ENCODE peak calls at places on chromosomes 7 and 10, in eight cellular contexts. One of them, this sample, is unnamed.

GRCh38 chr7:150968698-150969482 is 9.2 kb downstream of the KCNH2 start:
- DNase-seq in HT1080: no peak
- DNase-seq in omental fat pad: no peak
- DNase-seq in mucosa of descending colon: no peak
- DNase-seq in astrocyte of the spinal cord: no peak
- DNase-seq in T-helper 9 cell: no peak
- DNase-seq in endothelial cell: no peak
- DNase-seq in HFFc6: no peak
- DNase-seq in this sample: no peak

GRCh38 chr7:23377134-23377533 is 78.0 kb downstream of the MALSU1 start:
- DNase-seq in HT1080: peak; percentile 78
- DNase-seq in omental fat pad: no peak
- DNase-seq in mucosa of descending colon: no peak
- DNase-seq in astrocyte of the spinal cord: no peak
- DNase-seq in T-helper 9 cell: no peak
- DNase-seq in endothelial cell: no peak
- DNase-seq in HFFc6: no peak
- DNase-seq in this sample: no peak

GRCh38 chr10:65314253-65314652 is 1611.6 kb upstream of the LRRTM3 start:
- DNase-seq in HT1080: no peak
- DNase-seq in omental fat pad: no peak
- DNase-seq in mucosa of descending colon: peak; percentile 9
- DNase-seq in astrocyte of the spinal cord: no peak
- DNase-seq in T-helper 9 cell: no peak
- DNase-seq in endothelial cell: no peak
- DNase-seq in HFFc6: no peak
- DNase-seq in this sample: no peak

GRCh38 chr10:14839305-14839695 is 1.2 kb downstream of the HSPA14 start:
- DNase-seq in HT1080: peak; percentile 20
- DNase-seq in omental fat pad: no peak
- DNase-seq in mucosa of descending colon: peak; percentile 30
- DNase-seq in astrocyte of the spinal cord: no peak
- DNase-seq in T-helper 9 cell: no peak
- DNase-seq in endothelial cell: no peak
- DNase-seq in HFFc6: no peak
- DNase-seq in this sample: no peak

GRCh38 chr10:4663162-4663992 is 162.6 kb upstream of the AKR1E2 start:
- DNase-seq in HT1080: peak; percentile 98
- DNase-seq in omental fat pad: peak; percentile 41
- DNase-seq in mucosa of descending colon: peak; percentile 82
- DNase-seq in astrocyte of the spinal cord: peak; percentile 99
- DNase-seq in T-helper 9 cell: no peak
- DNase-seq in endothelial cell: no peak
- DNase-seq in HFFc6: peak; percentile 98
- DNase-seq in this sample: peak; percentile 31

GRCh38 chr7:105990726-105991465 is 27.8 kb downstream of the CDHR3 start:
- DNase-seq in HT1080: no peak
- DNase-seq in omental fat pad: no peak
- DNase-seq in mucosa of descending colon: no peak
- DNase-seq in astrocyte of the spinal cord: no peak
- DNase-seq in T-helper 9 cell: no peak
- DNase-seq in endothelial cell: peak; percentile 17
- DNase-seq in HFFc6: no peak
- DNase-seq in this sample: no peak

GRCh38 chr7:131115340-131115739 is 212.3 kb upstream of the MKLN1 start:
- DNase-seq in HT1080: no peak
- DNase-seq in omental fat pad: no peak
- DNase-seq in mucosa of descending colon: no peak
- DNase-seq in astrocyte of the spinal cord: no peak
- DNase-seq in T-helper 9 cell: no peak
- DNase-seq in endothelial cell: no peak
- DNase-seq in HFFc6: no peak
- DNase-seq in this sample: no peak

GRCh38 chr10:70101668-70102067 is 31.0 kb downstream of the AIFM2 start:
- DNase-seq in HT1080: no peak
- DNase-seq in omental fat pad: no peak
- DNase-seq in mucosa of descending colon: no peak
- DNase-seq in astrocyte of the spinal cord: no peak
- DNase-seq in T-helper 9 cell: no peak
- DNase-seq in endothelial cell: no peak
- DNase-seq in HFFc6: no peak
- DNase-seq in this sample: no peak

GRCh38 chr10:22481106-22481505 is 135.8 kb downstream of the SPAG6 start:
- DNase-seq in HT1080: no peak
- DNase-seq in omental fat pad: no peak
- DNase-seq in mucosa of descending colon: no peak
- DNase-seq in astrocyte of the spinal cord: no peak
- DNase-seq in T-helper 9 cell: no peak
- DNase-seq in endothelial cell: no peak
- DNase-seq in HFFc6: no peak
- DNase-seq in this sample: no peak

GRCh38 chr10:109650228-109650627 is 273.1 kb downstream of the XPNPEP1 start:
- DNase-seq in HT1080: no peak
- DNase-seq in omental fat pad: no peak
- DNase-seq in mucosa of descending colon: peak; percentile 29
- DNase-seq in astrocyte of the spinal cord: no peak
- DNase-seq in T-helper 9 cell: no peak
- DNase-seq in endothelial cell: no peak
- DNase-seq in HFFc6: no peak
- DNase-seq in this sample: no peak

GRCh38 chr10:92494522-92494921 is 79.4 kb downstream of the IDE start:
- DNase-seq in HT1080: no peak
- DNase-seq in omental fat pad: no peak
- DNase-seq in mucosa of descending colon: no peak
- DNase-seq in astrocyte of the spinal cord: no peak
- DNase-seq in T-helper 9 cell: no peak
- DNase-seq in endothelial cell: no peak
- DNase-seq in HFFc6: no peak
- DNase-seq in this sample: no peak

GRCh38 chr7:156560696-156561210 is 79.8 kb upstream of the RNF32 start:
- DNase-seq in HT1080: no peak
- DNase-seq in omental fat pad: no peak
- DNase-seq in mucosa of descending colon: no peak
- DNase-seq in astrocyte of the spinal cord: no peak
- DNase-seq in T-helper 9 cell: no peak
- DNase-seq in endothelial cell: peak; percentile 25
- DNase-seq in HFFc6: no peak
- DNase-seq in this sample: no peak

GRCh38 chr10:2836921-2837662 is 230.3 kb upstream of the PFKP start:
- DNase-seq in HT1080: no peak
- DNase-seq in omental fat pad: no peak
- DNase-seq in mucosa of descending colon: no peak
- DNase-seq in astrocyte of the spinal cord: no peak
- DNase-seq in T-helper 9 cell: no peak
- DNase-seq in endothelial cell: no peak
- DNase-seq in HFFc6: no peak
- DNase-seq in this sample: no peak

GRCh38 chr10:75015440-75015839 is 96.0 kb upstream of the SAMD8 start:
- DNase-seq in HT1080: no peak
- DNase-seq in omental fat pad: no peak
- DNase-seq in mucosa of descending colon: no peak
- DNase-seq in astrocyte of the spinal cord: no peak
- DNase-seq in T-helper 9 cell: no peak
- DNase-seq in endothelial cell: no peak
- DNase-seq in HFFc6: no peak
- DNase-seq in this sample: no peak

GRCh38 chr10:84563868-84564267 is 235.5 kb downstream of the CCSER2 start:
- DNase-seq in HT1080: no peak
- DNase-seq in omental fat pad: no peak
- DNase-seq in mucosa of descending colon: no peak
- DNase-seq in astrocyte of the spinal cord: no peak
- DNase-seq in T-helper 9 cell: no peak
- DNase-seq in endothelial cell: no peak
- DNase-seq in HFFc6: no peak
- DNase-seq in this sample: no peak

GRCh38 chr10:60521974-60522405 is 132.3 kb upstream of the ANK3 start:
- DNase-seq in HT1080: peak; percentile 54
- DNase-seq in omental fat pad: no peak
- DNase-seq in mucosa of descending colon: no peak
- DNase-seq in astrocyte of the spinal cord: peak; percentile 89
- DNase-seq in T-helper 9 cell: no peak
- DNase-seq in endothelial cell: peak; percentile 15
- DNase-seq in HFFc6: peak; percentile 35
- DNase-seq in this sample: no peak

GRCh38 chr10:109593686-109594085 is 329.6 kb downstream of the XPNPEP1 start:
- DNase-seq in HT1080: peak; percentile 16
- DNase-seq in omental fat pad: no peak
- DNase-seq in mucosa of descending colon: no peak
- DNase-seq in astrocyte of the spinal cord: no peak
- DNase-seq in T-helper 9 cell: no peak
- DNase-seq in endothelial cell: no peak
- DNase-seq in HFFc6: peak; percentile 36
- DNase-seq in this sample: no peak

GRCh38 chr10:10911471-10911921 is 106.2 kb upstream of the CELF2 start:
- DNase-seq in HT1080: peak; percentile 65
- DNase-seq in omental fat pad: peak; percentile 55
- DNase-seq in mucosa of descending colon: peak; percentile 31
- DNase-seq in astrocyte of the spinal cord: peak; percentile 89
- DNase-seq in T-helper 9 cell: no peak
- DNase-seq in endothelial cell: no peak
- DNase-seq in HFFc6: peak; percentile 78
- DNase-seq in this sample: no peak

GRCh38 chr10:77418211-77418640 is 219.4 kb downstream of the KCNMA1 start:
- DNase-seq in HT1080: no peak
- DNase-seq in omental fat pad: no peak
- DNase-seq in mucosa of descending colon: no peak
- DNase-seq in astrocyte of the spinal cord: no peak
- DNase-seq in T-helper 9 cell: no peak
- DNase-seq in endothelial cell: no peak
- DNase-seq in HFFc6: no peak
- DNase-seq in this sample: no peak

GRCh38 chr10:62079885-62080559 is 178.5 kb downstream of the ARID5B start:
- DNase-seq in HT1080: no peak
- DNase-seq in omental fat pad: no peak
- DNase-seq in mucosa of descending colon: no peak
- DNase-seq in astrocyte of the spinal cord: no peak
- DNase-seq in T-helper 9 cell: no peak
- DNase-seq in endothelial cell: no peak
- DNase-seq in HFFc6: no peak
- DNase-seq in this sample: no peak

GRCh38 chr10:89029785-89030437 is 39.3 kb downstream of the FAS start:
- DNase-seq in HT1080: peak; percentile 65
- DNase-seq in omental fat pad: peak; percentile 65
- DNase-seq in mucosa of descending colon: peak; percentile 78
- DNase-seq in astrocyte of the spinal cord: peak; percentile 81
- DNase-seq in T-helper 9 cell: peak; percentile 51
- DNase-seq in endothelial cell: peak; percentile 63
- DNase-seq in HFFc6: peak; percentile 71
- DNase-seq in this sample: peak; percentile 18

GRCh38 chr10:46537309-46537708 is 19.1 kb downstream of the GPRIN2 start:
- DNase-seq in HT1080: no peak
- DNase-seq in omental fat pad: no peak
- DNase-seq in mucosa of descending colon: no peak
- DNase-seq in astrocyte of the spinal cord: no peak
- DNase-seq in T-helper 9 cell: no peak
- DNase-seq in endothelial cell: no peak
- DNase-seq in HFFc6: no peak
- DNase-seq in this sample: no peak

GRCh38 chr10:35058134-35058533 is 32.0 kb downstream of the CUL2 start:
- DNase-seq in HT1080: peak; percentile 94
- DNase-seq in omental fat pad: no peak
- DNase-seq in mucosa of descending colon: no peak
- DNase-seq in astrocyte of the spinal cord: peak; percentile 93
- DNase-seq in T-helper 9 cell: no peak
- DNase-seq in endothelial cell: no peak
- DNase-seq in HFFc6: peak; percentile 83
- DNase-seq in this sample: no peak

GRCh38 chr7:85025312-85025756 is 161.5 kb downstream of the SEMA3D start:
- DNase-seq in HT1080: no peak
- DNase-seq in omental fat pad: no peak
- DNase-seq in mucosa of descending colon: peak; percentile 81
- DNase-seq in astrocyte of the spinal cord: peak; percentile 33
- DNase-seq in T-helper 9 cell: no peak
- DNase-seq in endothelial cell: no peak
- DNase-seq in HFFc6: no peak
- DNase-seq in this sample: no peak

GRCh38 chr7:18117482-18117881 is 89.8 kb upstream of the PRPS1L1 start:
- DNase-seq in HT1080: peak; percentile 38
- DNase-seq in omental fat pad: no peak
- DNase-seq in mucosa of descending colon: no peak
- DNase-seq in astrocyte of the spinal cord: peak; percentile 69
- DNase-seq in T-helper 9 cell: no peak
- DNase-seq in endothelial cell: no peak
- DNase-seq in HFFc6: peak; percentile 30
- DNase-seq in this sample: no peak

GRCh38 chr7:101631224-101631714 is 2.2 kb upstream of the MYL10 start:
- DNase-seq in HT1080: peak; percentile 48
- DNase-seq in omental fat pad: no peak
- DNase-seq in mucosa of descending colon: no peak
- DNase-seq in astrocyte of the spinal cord: peak; percentile 17
- DNase-seq in T-helper 9 cell: no peak
- DNase-seq in endothelial cell: no peak
- DNase-seq in HFFc6: no peak
- DNase-seq in this sample: no peak

This sample was measured in HuH-7.